ENCODE peak calls at places on chromosome 13, in four cellular contexts. One of them, this sample, is unnamed.
A peak's percentile ranks its signal among the peaks of the same experiment; 100 is the strongest.

GRCh38 chr13:24998433-24998832 is 97.5 kb upstream of the PABPC3 start:
- DNase-seq in SK-N-SH: no peak
- DNase-seq in HCT116: no peak
- DNase-seq in HepG2: no peak
- DNase-seq in this sample: no peak

GRCh38 chr13:114011226-114011625 is 37.4 kb upstream of the C13orf46 start:
- DNase-seq in HCT116: no peak
- DNase-seq in SK-N-SH: no peak
- DNase-seq in HepG2: no peak
- DNase-seq in this sample: no peak

GRCh38 chr13:111511805-111512504 is 191.5 kb downstream of the TEX29 start:
- DNase-seq in HepG2: no peak
- DNase-seq in HCT116: no peak
- DNase-seq in SK-N-SH: no peak
- DNase-seq in this sample: no peak

GRCh38 chr13:37753776-37754175 is 115.8 kb downstream of the TRPC4 start:
- DNase-seq in HCT116: no peak
- DNase-seq in SK-N-SH: no peak
- DNase-seq in HepG2: no peak
- DNase-seq in this sample: no peak

GRCh38 chr13:114030666-114031610 is 57.1 kb upstream of the C13orf46 start:
- DNase-seq in HCT116: no peak
- DNase-seq in SK-N-SH: no peak
- DNase-seq in HepG2: no peak
- DNase-seq in this sample: no peak

GRCh38 chr13:49086711-49087110 is 111.0 kb downstream of the FNDC3A start:
- DNase-seq in HepG2: no peak
- DNase-seq in HCT116: peak; percentile 6
- DNase-seq in SK-N-SH: no peak
- DNase-seq in this sample: no peak

GRCh38 chr13:80047406-80047805 is 293.5 kb downstream of the SPRY2 start:
- DNase-seq in HCT116: no peak
- DNase-seq in SK-N-SH: no peak
- DNase-seq in HepG2: no peak
- DNase-seq in this sample: no peak

GRCh38 chr13:26226209-26226608 is 4.1 kb upstream of the RNF6 start:
- DNase-seq in SK-N-SH: no peak
- DNase-seq in HepG2: no peak
- DNase-seq in HCT116: no peak
- DNase-seq in this sample: no peak

GRCh38 chr13:60788156-60788829 is 391.3 kb downstream of the TDRD3 start:
- DNase-seq in HepG2: no peak
- DNase-seq in SK-N-SH: no peak
- DNase-seq in HCT116: no peak
- DNase-seq in this sample: no peak

GRCh38 chr13:111537115-111537728 is 216.8 kb downstream of the TEX29 start:
- DNase-seq in HCT116: no peak
- DNase-seq in HepG2: no peak
- DNase-seq in SK-N-SH: no peak
- DNase-seq in this sample: no peak

GRCh38 chr13:112828082-112828699 is 138.4 kb downstream of the ATP11A start:
- DNase-seq in HepG2: no peak
- DNase-seq in SK-N-SH: no peak
- DNase-seq in HCT116: no peak
- DNase-seq in this sample: no peak

GRCh38 chr13:101415358-101416174 is 742 bp downstream of the NALCN start:
- DNase-seq in HCT116: no peak
- DNase-seq in SK-N-SH: no peak
- DNase-seq in HepG2: no peak
- DNase-seq in this sample: no peak

GRCh38 chr13:98541211-98541610 is 35.7 kb downstream of the STK24 start:
- DNase-seq in HepG2: no peak
- DNase-seq in HCT116: no peak
- DNase-seq in SK-N-SH: peak; percentile 49
- DNase-seq in this sample: no peak

GRCh38 chr13:29852464-29853054 is 2.1 kb upstream of the UBL3 start:
- DNase-seq in HCT116: no peak
- DNase-seq in SK-N-SH: no peak
- DNase-seq in HepG2: no peak
- DNase-seq in this sample: no peak

GRCh38 chr13:113936166-113936565 is 37.7 kb downstream of the C13orf46 start:
- DNase-seq in SK-N-SH: peak; percentile 18
- DNase-seq in HCT116: no peak
- DNase-seq in HepG2: no peak
- DNase-seq in this sample: no peak

GRCh38 chr13:27638521-27638920 is 16.8 kb downstream of the POLR1D start:
- DNase-seq in HepG2: no peak
- DNase-seq in SK-N-SH: no peak
- DNase-seq in HCT116: no peak
- DNase-seq in this sample: no peak

GRCh38 chr13:35917252-35917941 is 213.8 kb downstream of the DCLK1 start:
- DNase-seq in HCT116: no peak
- DNase-seq in HepG2: no peak
- DNase-seq in SK-N-SH: no peak
- DNase-seq in this sample: no peak

GRCh38 chr13:84265365-84265764 is 383.1 kb upstream of the SLITRK1 start:
- DNase-seq in HCT116: no peak
- DNase-seq in HepG2: no peak
- DNase-seq in SK-N-SH: no peak
- DNase-seq in this sample: no peak

GRCh38 chr13:96091164-96091931 is 1.4 kb downstream of the HS6ST3 start:
- DNase-seq in HCT116: no peak
- DNase-seq in HepG2: no peak
- DNase-seq in SK-N-SH: peak; percentile 46
- DNase-seq in this sample: no peak

GRCh38 chr13:44188257-44188656 is 185.4 kb upstream of the SERP2 start:
- DNase-seq in HCT116: peak; percentile 16
- DNase-seq in HepG2: no peak
- DNase-seq in SK-N-SH: no peak
- DNase-seq in this sample: no peak

GRCh38 chr13:108214511-108215383 is 589 bp downstream of the LIG4 start:
- DNase-seq in SK-N-SH: peak; percentile 36
- DNase-seq in HCT116: no peak
- DNase-seq in HepG2: no peak
- DNase-seq in this sample: no peak

GRCh38 chr13:88526186-88526852 is 855.1 kb downstream of the SLITRK5 start:
- DNase-seq in HepG2: no peak
- DNase-seq in HCT116: no peak
- DNase-seq in SK-N-SH: no peak
- DNase-seq in this sample: no peak

GRCh38 chr13:113585828-113586355 is 1.3 kb downstream of the TFDP1 start:
- DNase-seq in HCT116: no peak
- DNase-seq in HepG2: no peak
- DNase-seq in SK-N-SH: no peak
- DNase-seq in this sample: no peak

GRCh38 chr13:60226507-60226906 is 62.8 kb upstream of the DIAPH3 start:
- DNase-seq in HCT116: peak; percentile 12
- DNase-seq in HepG2: peak; percentile 15
- DNase-seq in SK-N-SH: peak; percentile 57
- DNase-seq in this sample: peak; percentile 76

GRCh38 chr13:28492527-28493367 is 2.2 kb downstream of the FLT1 start:
- DNase-seq in HepG2: no peak
- DNase-seq in HCT116: no peak
- DNase-seq in SK-N-SH: no peak
- DNase-seq in this sample: no peak

GRCh38 chr13:46089213-46089612 is 15.6 kb downstream of the CPB2 start:
- DNase-seq in SK-N-SH: no peak
- DNase-seq in HepG2: no peak
- DNase-seq in HCT116: no peak
- DNase-seq in this sample: no peak

GRCh38 chr13:94061316-94061715 is 418.2 kb downstream of the DCT start:
- DNase-seq in SK-N-SH: no peak
- DNase-seq in HepG2: no peak
- DNase-seq in HCT116: no peak
- DNase-seq in this sample: no peak

GRCh38 chr13:78660130-78660857 is 1.3 kb upstream of the OBI1 start:
- DNase-seq in HCT116: no peak
- DNase-seq in SK-N-SH: peak; percentile 47
- DNase-seq in HepG2: peak; percentile 25
- DNase-seq in this sample: no peak

GRCh38 chr13:44331912-44332840 is 41.4 kb upstream of the SERP2 start:
- DNase-seq in SK-N-SH: peak; percentile 72
- DNase-seq in HCT116: no peak
- DNase-seq in HepG2: no peak
- DNase-seq in this sample: peak; percentile 12

GRCh38 chr13:111337206-111337605 is 16.8 kb downstream of the TEX29 start:
- DNase-seq in HCT116: no peak
- DNase-seq in SK-N-SH: no peak
- DNase-seq in HepG2: no peak
- DNase-seq in this sample: no peak

GRCh38 chr13:113905942-113906341 is 42.1 kb upstream of the GAS6 start:
- DNase-seq in HepG2: no peak
- DNase-seq in HCT116: no peak
- DNase-seq in SK-N-SH: no peak
- DNase-seq in this sample: no peak

GRCh38 chr13:40207110-40207478 is 459.3 kb downstream of the FOXO1 start:
- DNase-seq in SK-N-SH: no peak
- DNase-seq in HCT116: no peak
- DNase-seq in HepG2: no peak
- DNase-seq in this sample: no peak

GRCh38 chr13:43003010-43003409 is 11.0 kb upstream of the EPSTI1 start:
- DNase-seq in SK-N-SH: no peak
- DNase-seq in HCT116: no peak
- DNase-seq in HepG2: no peak
- DNase-seq in this sample: no peak

GRCh38 chr13:67223742-67224141 is 6.4 kb downstream of the PCDH9 start:
- DNase-seq in HCT116: no peak
- DNase-seq in SK-N-SH: no peak
- DNase-seq in HepG2: no peak
- DNase-seq in this sample: no peak

GRCh38 chr13:67226686-67227085 is 3.5 kb downstream of the PCDH9 start:
- DNase-seq in SK-N-SH: no peak
- DNase-seq in HepG2: no peak
- DNase-seq in HCT116: no peak
- DNase-seq in this sample: no peak

GRCh38 chr13:67225252-67226159 is 4.6 kb downstream of the PCDH9 start:
- DNase-seq in HepG2: no peak
- DNase-seq in SK-N-SH: no peak
- DNase-seq in HCT116: no peak
- DNase-seq in this sample: no peak

GRCh38 chr13:67223024-67223423 is 7.1 kb downstream of the PCDH9 start:
- DNase-seq in SK-N-SH: no peak
- DNase-seq in HCT116: no peak
- DNase-seq in HepG2: no peak
- DNase-seq in this sample: no peak

DNA sequence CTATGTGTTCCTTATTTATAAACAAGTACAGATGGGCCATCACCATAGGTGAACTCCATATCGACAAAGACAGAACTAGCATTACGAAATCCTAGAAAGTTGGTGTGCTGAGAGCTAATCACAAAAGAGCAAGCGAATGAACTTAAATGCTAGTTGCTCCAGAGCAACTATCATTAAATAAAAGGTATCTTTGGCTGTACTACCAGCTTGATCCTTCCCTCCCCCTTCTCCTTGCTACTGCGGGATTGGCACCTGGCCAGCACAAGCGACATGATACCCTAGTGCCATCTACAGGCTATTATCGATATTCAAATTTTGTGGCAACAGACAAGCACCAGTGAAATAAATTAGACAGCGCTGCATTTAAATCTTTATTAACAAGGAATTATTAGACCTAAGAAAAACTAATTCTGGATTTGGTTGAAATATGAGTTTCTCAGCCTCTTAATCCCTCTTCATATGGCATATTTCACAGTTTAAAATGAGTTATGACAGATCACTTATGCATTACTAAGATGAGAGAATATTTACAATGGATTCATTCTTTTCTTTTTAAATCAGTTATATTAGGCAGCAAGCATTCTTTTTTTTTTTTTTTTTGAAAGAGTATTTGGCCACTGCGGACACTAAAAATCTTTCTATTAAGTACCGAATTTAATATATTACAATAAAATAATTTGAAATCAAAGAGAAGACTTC is 5.8 kb downstream of the PCDH9 start:
- DNase-seq in HepG2: peak; percentile 56
- DNase-seq in HCT116: peak; percentile 59
- DNase-seq in SK-N-SH: peak; percentile 62
- DNase-seq in this sample: peak; percentile 51
- TF ChIP-seq ELF1 in HepG2: no peak
- TF ChIP-seq ELF1 in HCT116: no peak
- TF ChIP-seq ELF1 in SK-N-SH: no peak
- TF ChIP-seq ELF1 in this sample: no peak

GRCh38 chr13:99859178-99860177 is 112.1 kb downstream of the ZIC5 start:
- DNase-seq in HCT116: no peak
- DNase-seq in HepG2: no peak
- DNase-seq in SK-N-SH: no peak
- DNase-seq in this sample: no peak

GRCh38 chr13:99863789-99864626 is 107.6 kb downstream of the ZIC5 start:
- DNase-seq in HepG2: no peak
- DNase-seq in HCT116: no peak
- DNase-seq in SK-N-SH: no peak
- DNase-seq in this sample: no peak

GRCh38 chr13:99857738-99858137 is 113.8 kb downstream of the ZIC5 start:
- DNase-seq in HepG2: no peak
- DNase-seq in SK-N-SH: no peak
- DNase-seq in HCT116: no peak
- DNase-seq in this sample: no peak

GRCh38 chr13:99862243-99862642 is 109.3 kb downstream of the ZIC5 start:
- DNase-seq in HepG2: no peak
- DNase-seq in HCT116: no peak
- DNase-seq in SK-N-SH: no peak
- DNase-seq in this sample: no peak

GRCh38 chr13:99860736-99861135 is 110.8 kb downstream of the ZIC5 start:
- DNase-seq in HCT116: no peak
- DNase-seq in HepG2: no peak
- DNase-seq in SK-N-SH: no peak
- DNase-seq in this sample: no peak
- TF ChIP-seq ELF1 in HCT116: no peak
- TF ChIP-seq ELF1 in HepG2: no peak
- TF ChIP-seq ELF1 in SK-N-SH: no peak
- TF ChIP-seq ELF1 in this sample: no peak

GRCh38 chr13:31747966-31748365 is 8.6 kb downstream of the RXFP2 start:
- DNase-seq in HepG2: no peak
- DNase-seq in HCT116: no peak
- DNase-seq in SK-N-SH: no peak
- DNase-seq in this sample: no peak
- TF ChIP-seq ELF1 in HepG2: no peak
- TF ChIP-seq ELF1 in HCT116: no peak
- TF ChIP-seq ELF1 in SK-N-SH: no peak
- TF ChIP-seq ELF1 in this sample: no peak

GRCh38 chr13:33322474-33322827 is 36.9 kb upstream of the STARD13 start:
- DNase-seq in HepG2: no peak
- DNase-seq in HCT116: no peak
- DNase-seq in SK-N-SH: no peak
- DNase-seq in this sample: no peak
- TF ChIP-seq ELF1 in HepG2: no peak
- TF ChIP-seq ELF1 in HCT116: no peak
- TF ChIP-seq ELF1 in SK-N-SH: no peak
- TF ChIP-seq ELF1 in this sample: no peak

DNA sequence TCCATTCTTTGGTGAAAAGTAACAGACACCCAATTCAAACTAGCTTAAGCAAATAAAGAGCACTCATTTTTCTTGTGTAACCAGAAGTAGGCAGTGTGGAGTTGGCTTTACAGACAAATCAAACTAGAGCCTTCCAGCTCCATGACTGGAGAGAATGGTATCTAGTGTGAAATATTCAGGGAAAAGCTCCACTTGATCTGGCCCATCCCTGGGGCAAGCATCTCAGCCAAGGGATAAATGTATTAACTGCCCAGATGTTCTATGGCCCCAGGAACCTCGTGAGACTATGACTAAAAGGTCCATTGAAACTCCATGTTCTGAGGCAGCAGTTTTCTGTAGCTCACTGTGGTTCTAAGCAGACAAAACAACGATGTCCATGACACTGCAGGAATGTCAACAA is 49.9 kb downstream of the TBC1D4 start:
- DNase-seq in HepG2: peak; percentile 36
- DNase-seq in HCT116: no peak
- DNase-seq in SK-N-SH: no peak
- DNase-seq in this sample: no peak
- TF ChIP-seq ELF1 in HepG2: no peak
- TF ChIP-seq ELF1 in HCT116: no peak
- TF ChIP-seq ELF1 in SK-N-SH: no peak
- TF ChIP-seq ELF1 in this sample: no peak